ENCODE peak calls at places on chromosome X, in four cellular contexts. One of them, this sample, is unnamed.

GRCh38 chrX:41808042-41808441 is 84.1 kb downstream of the GPR82 start:
- DNase-seq in K562: no peak
- DNase-seq in GM12878: no peak
- DNase-seq in HepG2: no peak
- DNase-seq in this sample: no peak

GRCh38 chrX:113408843-113409242 is 568.2 kb upstream of the AMOT start:
- DNase-seq in K562: no peak
- DNase-seq in GM12878: no peak
- DNase-seq in HepG2: no peak
- DNase-seq in this sample: no peak

GRCh38 chrX:14354541-14354940 is 174.8 kb upstream of the GLRA2 start:
- DNase-seq in K562: no peak
- DNase-seq in GM12878: no peak
- DNase-seq in HepG2: no peak
- DNase-seq in this sample: no peak

GRCh38 chrX:101759000-101759399 is 99.3 kb upstream of the ARMCX2 start:
- DNase-seq in K562: peak; percentile 12
- DNase-seq in GM12878: no peak
- DNase-seq in HepG2: peak; percentile 2
- DNase-seq in this sample: peak; percentile 56

GRCh38 chrX:50978920-50979660 is 68.6 kb downstream of the BMP15 start:
- DNase-seq in K562: peak; percentile 2
- DNase-seq in GM12878: no peak
- DNase-seq in HepG2: no peak
- DNase-seq in this sample: peak; percentile 37

GRCh38 chrX:40521868-40522450 is 58.8 kb upstream of the ATP6AP2 start:
- DNase-seq in K562: no peak
- DNase-seq in GM12878: no peak
- DNase-seq in HepG2: no peak
- DNase-seq in this sample: no peak

GRCh38 chrX:129823115-129823514 is 20.6 kb downstream of the ZDHHC9 start:
- DNase-seq in K562: peak; percentile 63
- DNase-seq in GM12878: no peak
- DNase-seq in HepG2: no peak
- DNase-seq in this sample: peak; percentile 14

GRCh38 chrX:48927125-48927524 is 8.3 kb upstream of the PIM2 start:
- DNase-seq in K562: no peak
- DNase-seq in GM12878: no peak
- DNase-seq in HepG2: no peak
- DNase-seq in this sample: peak; percentile 54

GRCh38 chrX:121307441-121307840 is 260.0 kb downstream of the GLUD2 start:
- DNase-seq in K562: no peak
- DNase-seq in GM12878: peak; percentile 63
- DNase-seq in HepG2: no peak
- DNase-seq in this sample: no peak

GRCh38 chrX:74550295-74550802 is 64.1 kb downstream of the RLIM start:
- DNase-seq in K562: peak; percentile 79
- DNase-seq in GM12878: peak; percentile 35
- DNase-seq in HepG2: peak; percentile 53
- DNase-seq in this sample: peak; percentile 79

GRCh38 chrX:143633530-143634372 is 2.1 kb downstream of the SLITRK4 start:
- DNase-seq in K562: no peak
- DNase-seq in GM12878: no peak
- DNase-seq in HepG2: no peak
- DNase-seq in this sample: no peak

GRCh38 chrX:128698528-128698927 is 646.3 kb upstream of the ACTRT1 start:
- DNase-seq in K562: no peak
- DNase-seq in GM12878: no peak
- DNase-seq in HepG2: no peak
- DNase-seq in this sample: no peak

GRCh38 chrX:34656842-34657780 is at the start of gene TMEM47:
- DNase-seq in K562: peak; percentile 34
- DNase-seq in GM12878: no peak
- DNase-seq in HepG2: no peak
- DNase-seq in this sample: peak; percentile 84

GRCh38 chrX:52923781-52924241 is 26.7 kb downstream of the FAM156B start:
- DNase-seq in K562: no peak
- DNase-seq in GM12878: peak; percentile 46
- DNase-seq in HepG2: no peak
- DNase-seq in this sample: no peak

GRCh38 chrX:56802921-56803848 is 74.1 kb downstream of the NBDY start:
- DNase-seq in K562: peak; percentile 63
- DNase-seq in GM12878: peak; percentile 77
- DNase-seq in HepG2: peak; percentile 39
- DNase-seq in this sample: peak; percentile 74

GRCh38 chrX:8731579-8732395 is at the start of gene ANOS1:
- DNase-seq in K562: no peak
- DNase-seq in GM12878: no peak
- DNase-seq in HepG2: no peak
- DNase-seq in this sample: peak; percentile 78

GRCh38 chrX:153735274-153735673 is 10.6 kb downstream of the ABCD1 start:
- DNase-seq in K562: peak; percentile 65
- DNase-seq in GM12878: no peak
- DNase-seq in HepG2: no peak
- DNase-seq in this sample: no peak

GRCh38 chrX:136627381-136627780 is 20.6 kb upstream of the CD40LG start:
- DNase-seq in K562: no peak
- DNase-seq in GM12878: no peak
- DNase-seq in HepG2: no peak
- DNase-seq in this sample: no peak

GRCh38 chrX:2423293-2423692 is 77.5 kb downstream of the DHRSX start:
- DNase-seq in K562: no peak
- DNase-seq in GM12878: no peak
- DNase-seq in HepG2: no peak
- DNase-seq in this sample: no peak

GRCh38 chrX:19772306-19772705 is 115.1 kb downstream of the SH3KBP1 start:
- DNase-seq in K562: no peak
- DNase-seq in GM12878: no peak
- DNase-seq in HepG2: no peak
- DNase-seq in this sample: no peak

GRCh38 chrX:115449742-115450141 is 111.2 kb upstream of the PLS3 start:
- DNase-seq in K562: peak; percentile 2
- DNase-seq in GM12878: no peak
- DNase-seq in HepG2: peak; percentile 39
- DNase-seq in this sample: no peak

GRCh38 chrX:130171446-130172126 is at the start of gene RAB33A:
- DNase-seq in K562: no peak
- DNase-seq in GM12878: no peak
- DNase-seq in HepG2: no peak
- DNase-seq in this sample: peak; percentile 33

GRCh38 chrX:139058831-139059495 is 347.4 kb upstream of the FGF13 start:
- DNase-seq in K562: peak; percentile 58
- DNase-seq in GM12878: no peak
- DNase-seq in HepG2: no peak
- DNase-seq in this sample: no peak

GRCh38 chrX:7706032-7706431 is 136.9 kb upstream of the VCX start:
- DNase-seq in K562: no peak
- DNase-seq in GM12878: no peak
- DNase-seq in HepG2: no peak
- DNase-seq in this sample: no peak

GRCh38 chrX:129403974-129404669 is 119.2 kb downstream of the SMARCA1 start:
- DNase-seq in K562: no peak
- DNase-seq in GM12878: no peak
- DNase-seq in HepG2: no peak
- DNase-seq in this sample: no peak

GRCh38 chrX:149721778-149722177 is 9.9 kb downstream of the MAGEA11 start:
- DNase-seq in K562: no peak
- DNase-seq in GM12878: no peak
- DNase-seq in HepG2: no peak
- DNase-seq in this sample: no peak

GRCh38 chrX:103678199-103678993 is 8.1 kb downstream of the MORF4L2 start:
- DNase-seq in K562: no peak
- DNase-seq in GM12878: no peak
- DNase-seq in HepG2: no peak
- DNase-seq in this sample: no peak

GRCh38 chrX:153551135-153551534 is 33.7 kb downstream of the ATP2B3 start:
- DNase-seq in K562: no peak
- DNase-seq in GM12878: no peak
- DNase-seq in HepG2: no peak
- DNase-seq in this sample: no peak

GRCh38 chrX:10176121-10177003 is 19.6 kb downstream of the CLCN4 start:
- DNase-seq in K562: no peak
- DNase-seq in GM12878: no peak
- DNase-seq in HepG2: no peak
- DNase-seq in this sample: no peak
- TF ChIP-seq TCF7 in K562: no peak
- TF ChIP-seq TCF7 in GM12878: no peak
- TF ChIP-seq TCF7 in HepG2: no peak
- TF ChIP-seq TCF7 in this sample: no peak

DNA sequence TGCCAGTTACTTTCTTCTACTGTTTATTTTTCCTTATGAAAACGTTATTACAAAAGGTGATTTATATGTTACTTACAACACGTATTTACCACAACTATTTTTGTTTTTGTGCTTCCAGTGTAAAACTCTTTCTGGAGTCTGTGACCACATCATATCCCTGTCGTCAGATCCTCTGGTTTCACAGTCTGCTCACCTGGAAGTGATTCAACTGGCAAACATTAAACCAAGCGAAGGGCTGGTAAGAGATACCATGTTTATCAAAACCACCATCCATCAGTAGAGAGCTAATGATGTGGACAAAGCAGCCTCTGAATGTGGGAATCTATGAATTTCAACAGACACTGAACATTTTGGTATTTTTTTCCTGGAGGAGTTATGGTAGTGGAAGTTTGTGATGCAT is 116.1 kb downstream of the CNKSR2 start:
- DNase-seq in K562: no peak
- DNase-seq in GM12878: no peak
- DNase-seq in HepG2: no peak
- DNase-seq in this sample: no peak
- TF ChIP-seq TCF7 in K562: no peak
- TF ChIP-seq TCF7 in GM12878: no peak
- TF ChIP-seq TCF7 in HepG2: no peak
- TF ChIP-seq TCF7 in this sample: no peak

DNA sequence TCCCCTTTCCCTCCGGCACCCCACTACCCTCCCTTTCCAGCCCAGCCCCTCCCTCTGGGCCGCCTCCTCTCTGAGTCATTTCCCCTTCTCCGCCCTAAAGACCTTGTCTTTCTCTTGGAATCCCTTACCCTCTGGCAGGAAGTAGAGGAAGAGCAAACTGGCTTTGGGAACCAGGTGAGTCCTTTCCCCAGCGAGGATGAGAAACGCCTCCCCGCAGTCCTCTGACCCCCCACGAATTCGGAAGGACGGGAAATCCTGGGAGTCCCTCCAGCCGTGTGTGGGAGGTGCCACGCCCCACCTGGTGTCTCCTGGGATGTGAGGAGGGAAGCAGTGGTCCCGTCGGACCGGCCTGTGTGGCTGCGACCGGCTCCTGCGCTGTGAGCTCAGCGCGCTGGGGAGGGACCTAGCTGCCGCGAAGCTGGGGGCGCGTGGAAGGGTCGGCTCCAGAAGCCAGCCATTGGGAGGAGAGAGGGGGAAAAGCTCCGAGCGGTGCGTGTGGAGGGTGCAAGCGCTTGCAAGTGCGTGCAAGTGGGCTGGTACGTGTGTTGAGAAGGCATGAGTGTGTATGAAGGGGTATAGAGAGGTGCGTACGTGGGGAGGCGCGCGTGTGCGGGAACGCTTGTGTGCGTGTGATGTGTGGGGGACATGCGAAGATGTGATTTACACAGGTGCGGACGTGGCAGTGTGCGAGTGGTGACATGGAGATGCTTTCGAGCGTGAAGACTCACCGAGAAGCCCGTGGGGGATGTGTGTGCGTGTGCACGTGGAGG is 46.3 kb downstream of the TEX13B start:
- DNase-seq in K562: no peak
- DNase-seq in GM12878: no peak
- DNase-seq in HepG2: no peak
- DNase-seq in this sample: peak; percentile 19
- TF ChIP-seq TCF7 in K562: no peak
- TF ChIP-seq TCF7 in GM12878: no peak
- TF ChIP-seq TCF7 in HepG2: no peak
- TF ChIP-seq TCF7 in this sample: no peak

GRCh38 chrX:11908371-11908770 is 150.3 kb downstream of the MSL3 start:
- DNase-seq in K562: peak; percentile 9
- DNase-seq in GM12878: peak; percentile 25
- DNase-seq in HepG2: peak; percentile 2
- DNase-seq in this sample: peak; percentile 8
- TF ChIP-seq TCF7 in K562: no peak
- TF ChIP-seq TCF7 in GM12878: no peak
- TF ChIP-seq TCF7 in HepG2: no peak
- TF ChIP-seq TCF7 in this sample: no peak

DNA sequence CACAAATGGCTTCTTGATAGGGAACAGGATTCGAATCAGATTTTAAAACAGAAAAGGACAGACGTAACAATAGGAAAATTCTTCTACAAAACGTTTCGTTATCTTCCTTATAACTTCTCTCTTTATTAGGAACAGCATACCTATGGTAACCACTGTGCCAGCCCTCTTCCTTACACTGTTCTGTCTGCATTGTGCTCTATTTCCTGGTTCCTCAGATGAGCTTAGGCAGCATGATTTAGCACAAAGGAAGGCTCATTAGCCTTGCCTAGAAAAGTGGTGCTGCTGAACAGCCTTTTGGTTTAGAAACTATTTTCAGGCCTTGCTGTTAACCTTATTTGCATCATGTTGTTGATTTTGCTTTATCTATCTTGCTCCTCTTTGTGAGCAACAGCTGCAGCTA is 70.0 kb upstream of the NRK start:
- DNase-seq in K562: no peak
- DNase-seq in GM12878: no peak
- DNase-seq in HepG2: no peak
- DNase-seq in this sample: no peak
- TF ChIP-seq TCF7 in K562: no peak
- TF ChIP-seq TCF7 in GM12878: no peak
- TF ChIP-seq TCF7 in HepG2: no peak
- TF ChIP-seq TCF7 in this sample: no peak

GRCh38 chrX:38717871-38718270 is 83.4 kb upstream of the MID1IP1 start:
- DNase-seq in K562: peak; percentile 41
- DNase-seq in GM12878: no peak
- DNase-seq in HepG2: peak; percentile 16
- DNase-seq in this sample: no peak
- TF ChIP-seq TCF7 in K562: no peak
- TF ChIP-seq TCF7 in GM12878: no peak
- TF ChIP-seq TCF7 in HepG2: no peak
- TF ChIP-seq TCF7 in this sample: no peak

GRCh38 chrX:86137071-86137470 is 11.2 kb upstream of the DACH2 start:
- DNase-seq in K562: no peak
- DNase-seq in GM12878: no peak
- DNase-seq in HepG2: no peak
- DNase-seq in this sample: no peak
- TF ChIP-seq TCF7 in K562: no peak
- TF ChIP-seq TCF7 in GM12878: no peak
- TF ChIP-seq TCF7 in HepG2: no peak
- TF ChIP-seq TCF7 in this sample: no peak

DNA sequence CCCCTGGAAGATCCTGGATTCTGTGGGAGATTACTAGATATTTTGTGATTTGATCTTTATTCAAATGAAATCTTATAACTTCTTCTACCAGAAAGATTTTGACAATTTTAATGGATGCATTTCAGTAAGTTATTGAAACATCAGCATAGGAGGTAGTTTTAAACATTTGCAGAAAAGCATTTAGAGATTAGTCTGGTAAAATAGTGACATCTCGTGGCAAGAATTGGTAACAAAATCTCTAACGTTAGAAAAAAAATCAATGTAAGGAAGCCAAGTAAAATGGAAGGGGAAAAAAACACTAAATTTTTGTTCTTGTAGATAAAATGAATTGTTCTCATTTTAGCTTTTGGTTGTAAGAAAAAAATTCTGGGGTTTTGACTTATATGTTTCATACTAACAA is 73.3 kb downstream of the TASL start:
- DNase-seq in K562: peak; percentile 22
- DNase-seq in GM12878: peak; percentile 5
- DNase-seq in HepG2: peak; percentile 20
- DNase-seq in this sample: no peak
- TF ChIP-seq TCF7 in K562: no peak
- TF ChIP-seq TCF7 in GM12878: no peak
- TF ChIP-seq TCF7 in HepG2: no peak
- TF ChIP-seq TCF7 in this sample: no peak